ENCODE peak calls at places on chromosomes 2 and 18, in seven cellular contexts. Z is left kidney; Y is stimulated activated CD4-positive, alpha-beta T cell treated with anti-CD3 and anti-CD28 coated beads, Interleukin-15, amount 100 ng/mL, for 1 hour; Q is M059J; W is kidney tubule cell; E is NT2/D1; N is HS-5. I is an unnamed sample.
A peak's percentile ranks its signal among the peaks of the same experiment; 100 is the strongest.

GRCh38 chr2:70471129-70471528 is 82.5 kb downstream of the TGFA start:
- DNase-seq in W (peak; percentile 37), N (no peak), Z (no peak), Q (peak; percentile 43), Y (no peak), E (no peak), I (no peak)

GRCh38 chr2:165601866-165602636 is 132.6 kb downstream of the CSRNP3 start:
- DNase-seq in W (peak; percentile 14), E (no peak), Z (peak; percentile 57), Q (peak; percentile 58), N (no peak), Y (no peak), I (no peak)

GRCh38 chr2:159516241-159516758 is 100.0 kb downstream of the BAZ2B start:
- DNase-seq in Z (peak; percentile 66), Y (no peak), W (peak; percentile 81), E (no peak), Q (peak; percentile 66), N (no peak), I (peak; percentile 7)

GRCh38 chr2:8080063-8080462 is 601.8 kb upstream of the ID2 start:
- DNase-seq in Z (no peak), Q (no peak), W (no peak), N (no peak), Y (no peak), E (no peak), I (no peak)

GRCh38 chr2:230694241-230694640 is 18.4 kb upstream of the CAB39 start:
- DNase-seq in W (peak; percentile 92), Z (no peak), N (no peak), E (no peak), Y (no peak), Q (no peak), I (no peak)

GRCh38 chr2:39548971-39549370 is 111.9 kb upstream of the MAP4K3 start:
- DNase-seq in Y (no peak), W (no peak), N (no peak), Z (no peak), E (no peak), Q (no peak), I (no peak)

GRCh38 chr18:63290456-63291200 is 28.9 kb downstream of the BCL2 start:
- DNase-seq in N (no peak), Y (peak; percentile 34), Q (no peak), W (no peak), E (no peak), Z (peak; percentile 64), I (no peak)

GRCh38 chr2:32360416-32360815 is 3.6 kb downstream of the BIRC6 start:
- DNase-seq in E (no peak), Y (no peak), Z (no peak), N (no peak), Q (peak; percentile 5), W (peak; percentile 63), I (no peak)

GRCh38 chr2:160868891-160869290 is 291.3 kb upstream of the TANK start:
- DNase-seq in N (no peak), Y (no peak), Z (no peak), E (no peak), Q (peak; percentile 7), W (no peak), I (no peak)